ENCODE peak calls at places on chromosome 21, in nine cellular contexts. J is G401; A is M059J; R is central memory CD4-positive, alpha-beta T cell; T is RWPE1; G is left lung; N is AG20443; D is Karpas-422; V is iPS-NIHi11. W is an unnamed sample.

GRCh38 chr21:38300180-38300579 is 43.4 kb downstream of the KCNJ15 start:
- DNase-seq in J (no peak), A (no peak), R (no peak), T (no peak), G (no peak), N (no peak), D (no peak), V (no peak), W (no peak)

GRCh38 chr21:29326914-29327554 is 28.3 kb downstream of the BACH1 start:
- DNase-seq in J (peak; percentile 94), A (no peak), R (no peak), T (no peak), G (no peak), N (no peak), D (no peak), V (no peak), W (no peak)

GRCh38 chr21:36104306-36105300 is 30.3 kb upstream of the CBR3 start:
- DNase-seq in J (peak; percentile 40), A (peak; percentile 75), R (no peak), T (no peak), G (no peak), N (no peak), D (peak; percentile 40), V (no peak), W (peak; percentile 81)

GRCh38 chr21:38619865-38620513 is 121.7 kb upstream of the ERG start:
- DNase-seq in J (no peak), A (peak; percentile 19), R (no peak), T (no peak), G (no peak), N (peak; percentile 76), D (no peak), V (no peak), W (no peak)

GRCh38 chr21:19864456-19864855 is 1133.8 kb upstream of the NCAM2 start:
- DNase-seq in J (no peak), A (no peak), R (no peak), T (no peak), G (no peak), N (no peak), D (no peak), V (no peak), W (no peak)

GRCh38 chr21:44965251-44966022 is 25.6 kb downstream of the SLX9 start:
- DNase-seq in J (no peak), A (peak; percentile 34), R (peak; percentile 10), T (no peak), G (peak; percentile 53), N (no peak), D (no peak), V (no peak), W (no peak)

GRCh38 chr21:38992737-38993136 is 187.0 kb downstream of the ETS2 start:
- DNase-seq in J (no peak), A (no peak), R (no peak), T (no peak), G (no peak), N (no peak), D (no peak), V (no peak), W (no peak)

GRCh38 chr21:42277593-42277992 is 37.6 kb downstream of the TFF3 start:
- DNase-seq in J (no peak), A (no peak), R (no peak), T (no peak), G (no peak), N (no peak), D (no peak), V (no peak), W (no peak)

GRCh38 chr21:14114251-14114650 is 96.5 kb downstream of the LIPI start:
- DNase-seq in J (no peak), A (no peak), R (no peak), T (peak; percentile 8), G (no peak), N (no peak), D (no peak), V (peak; percentile 33), W (peak; percentile 80)

GRCh38 chr21:36699026-36699545 is at the start of gene SIM2:
- DNase-seq in J (no peak), A (peak; percentile 66), R (no peak), T (peak; percentile 56), G (peak; percentile 79), N (peak; percentile 51), D (no peak), V (no peak), W (peak; percentile 63)

GRCh38 chr21:35223480-35224156 is 174.5 kb upstream of the RUNX1 start:
- DNase-seq in J (no peak), A (peak; percentile 78), R (no peak), T (no peak), G (no peak), N (no peak), D (no peak), V (no peak), W (no peak)

GRCh38 chr21:37358392-37358791 is 8.2 kb upstream of the DYRK1A start:
- DNase-seq in J (no peak), A (no peak), R (no peak), T (no peak), G (no peak), N (no peak), D (peak; percentile 34), V (no peak), W (no peak)